ENCODE peak calls at places on chromosomes 3 and 15, in ten cellular contexts. W is brain microvascular endothelial cell; R is fibroblast of the aortic adventitia; A is activated effector memory CD4-positive, alpha-beta T cell treated with anti-CD3 and anti-CD28 coated beads, Interleukin-2, amount 50 U/mL, for 16 hours; P is T47D; Q is ovary; O is activated naive CD8-positive, alpha-beta T cell treated with anti-CD3 and anti-CD28 coated beads, Interleukin-2, amount 50 U/mL, for 24 hours; N is astrocyte of the spinal cord; B is uterus; M is cerebellum. Z is an unnamed sample.
A peak's percentile ranks its signal among the peaks of the same experiment; 100 is the strongest.

GRCh38 chr15:70906842-70907241 is 14.2 kb downstream of the LRRC49 start:
- DNase-seq in O (no peak), P (no peak), Q (no peak), R (peak; percentile 64), M (peak; percentile 50), A (no peak), B (no peak), W (no peak), N (peak; percentile 84), Z (peak; percentile 40)

GRCh38 chr15:70252056-70252935 is 154.6 kb upstream of the TLE3 start:
- DNase-seq in O (no peak), A (peak; percentile 58), R (no peak), W (no peak), M (no peak), B (no peak), Q (no peak), P (no peak), N (no peak), Z (no peak)

GRCh38 chr3:65177879-65178484 is 490.2 kb upstream of the ADAMTS9 start:
- DNase-seq in R (no peak), N (peak; percentile 36), A (no peak), Q (no peak), M (no peak), P (no peak), O (no peak), B (no peak), W (no peak), Z (peak; percentile 15)

GRCh38 chr3:13705702-13706280 is 156.9 kb downstream of the FBLN2 start:
- DNase-seq in M (no peak), Q (no peak), A (peak; percentile 31), W (no peak), R (no peak), N (no peak), O (no peak), B (peak; percentile 3), P (no peak), Z (no peak)

GRCh38 chr3:71355862-71356261 is 227.7 kb downstream of the FOXP1 start:
- DNase-seq in M (no peak), N (no peak), R (no peak), O (peak; percentile 32), A (peak; percentile 75), B (no peak), Q (no peak), P (no peak), W (no peak), Z (no peak)

GRCh38 chr3:70811880-70812279 is 499.4 kb upstream of the MDFIC2 start:
- DNase-seq in N (peak; percentile 81), P (no peak), B (no peak), O (no peak), R (peak; percentile 84), Q (no peak), M (no peak), W (peak; percentile 87), A (no peak), Z (no peak)

GRCh38 chr15:67740376-67740775 is 84.9 kb upstream of the SKOR1 start:
- DNase-seq in R (no peak), O (no peak), A (no peak), N (no peak), B (no peak), Q (no peak), M (no peak), W (no peak), P (no peak), Z (no peak)

GRCh38 chr3:161915283-161915682 is 418.7 kb downstream of the OTOL1 start:
- DNase-seq in P (no peak), N (no peak), A (no peak), Q (no peak), B (no peak), O (no peak), M (no peak), R (no peak), W (no peak), Z (no peak)

GRCh38 chr15:95912280-95912625 is 418.2 kb upstream of the NR2F2 start:
- DNase-seq in Q (no peak), W (no peak), O (no peak), R (no peak), P (peak; percentile 80), N (no peak), A (no peak), M (no peak), B (no peak), Z (no peak)

GRCh38 chr3:13204177-13204581 is 130.9 kb upstream of the IQSEC1 start:
- DNase-seq in N (no peak), W (no peak), R (no peak), O (no peak), Q (no peak), P (no peak), M (no peak), A (no peak), B (no peak), Z (no peak)

GRCh38 chr15:74643368-74644204 is 27.9 kb downstream of the CLK3 start:
- DNase-seq in R (no peak), N (no peak), Q (no peak), P (no peak), M (no peak), B (no peak), O (no peak), A (no peak), W (no peak), Z (no peak)

GRCh38 chr3:59451800-59452741 is 402.2 kb upstream of the CFAP20DC start:
- DNase-seq in O (no peak), N (no peak), B (no peak), Q (no peak), A (no peak), W (no peak), P (no peak), M (no peak), R (no peak), Z (no peak)

GRCh38 chr3:193190387-193190786 is 50.6 kb upstream of the PLAAT1 start:
- DNase-seq in M (no peak), O (no peak), B (no peak), P (peak; percentile 69), Q (no peak), N (peak; percentile 21), A (no peak), R (no peak), W (no peak), Z (peak; percentile 74)

GRCh38 chr3:12810013-12810780 is 13.7 kb downstream of the CAND2 start:
- DNase-seq in M (peak; percentile 99), W (peak; percentile 84), P (peak; percentile 94), O (peak; percentile 95), N (peak; percentile 92), Q (peak; percentile 99), B (peak; percentile 96), A (peak; percentile 96), R (peak; percentile 87), Z (peak; percentile 94)

GRCh38 chr15:94709319-94709718 is 478.0 kb downstream of the MCTP2 start:
- DNase-seq in O (no peak), R (no peak), M (no peak), B (no peak), A (no peak), Q (no peak), P (no peak), N (no peak), W (no peak), Z (no peak)

GRCh38 chr15:52800852-52801747 is 11.0 kb upstream of the ONECUT1 start:
- DNase-seq in O (no peak), A (no peak), R (no peak), M (no peak), N (no peak), P (no peak), W (no peak), B (no peak), Q (no peak), Z (no peak)

GRCh38 chr3:21839592-21839991 is 88.6 kb upstream of the ZNF385D start:
- DNase-seq in W (peak; percentile 98), B (no peak), N (peak; percentile 91), R (peak; percentile 77), M (no peak), O (no peak), P (no peak), A (no peak), Q (no peak), Z (peak; percentile 87)

GRCh38 chr3:114878119-114878839 is 268.8 kb downstream of the ZBTB20 start:
- DNase-seq in O (no peak), R (peak; percentile 20), Q (no peak), B (no peak), N (peak; percentile 51), M (no peak), P (no peak), W (peak; percentile 37), A (no peak), Z (peak; percentile 8)

GRCh38 chr15:89496155-89497098 is at the start of gene RHCG:
- DNase-seq in R (peak; percentile 25), N (no peak), P (peak; percentile 85), B (no peak), Q (no peak), M (no peak), A (peak; percentile 62), W (peak; percentile 41), O (peak; percentile 12), Z (peak; percentile 60)

GRCh38 chr15:53522878-53523455 is 236.5 kb downstream of the WDR72 start:
- DNase-seq in M (no peak), O (no peak), A (no peak), B (no peak), Q (no peak), R (no peak), P (no peak), W (no peak), N (no peak), Z (no peak)

GRCh38 chr3:55534876-55535275 is 47.8 kb upstream of the WNT5A start:
- DNase-seq in A (no peak), M (no peak), O (no peak), W (no peak), Q (no peak), P (no peak), N (no peak), B (no peak), R (no peak), Z (no peak)

GRCh38 chr3:377158-377561 is 180.6 kb downstream of the CHL1 start:
- DNase-seq in R (peak; percentile 6), P (peak; percentile 68), A (no peak), O (no peak), B (no peak), N (peak; percentile 44), M (peak; percentile 23), W (no peak), Q (no peak), Z (peak; percentile 7)

GRCh38 chr3:197082871-197083270 is 53.3 kb upstream of the MELTF start:
- DNase-seq in Q (no peak), W (no peak), B (no peak), O (no peak), R (peak; percentile 68), N (peak; percentile 9), M (no peak), A (no peak), P (no peak), Z (no peak)

GRCh38 chr3:149605902-149606301 is 51.9 kb downstream of the WWTR1 start:
- DNase-seq in B (no peak), A (no peak), P (no peak), R (peak; percentile 63), M (no peak), W (peak; percentile 63), Q (no peak), O (no peak), N (peak; percentile 67), Z (no peak)

GRCh38 chr15:90949979-90950675 is 4.6 kb upstream of the RCCD1 start:
- DNase-seq in P (no peak), Q (peak; percentile 21), A (no peak), N (no peak), B (no peak), W (no peak), R (no peak), M (no peak), O (no peak), Z (no peak)

GRCh38 chr3:169984287-169984686 is 17.7 kb downstream of the SEC62 start:
- DNase-seq in P (no peak), B (no peak), O (no peak), M (no peak), R (no peak), W (no peak), A (no peak), Q (no peak), N (no peak), Z (no peak)

GRCh38 chr3:29721789-29722188 is 440.9 kb downstream of the RBMS3 start:
- DNase-seq in Q (no peak), R (no peak), N (no peak), O (no peak), A (no peak), W (no peak), P (peak; percentile 56), B (no peak), M (no peak), Z (no peak)

GRCh38 chr3:81485444-81485865 is 276.0 kb downstream of the GBE1 start:
- DNase-seq in B (no peak), O (no peak), W (peak; percentile 77), R (peak; percentile 92), N (peak; percentile 83), P (no peak), M (no peak), Q (no peak), A (no peak), Z (peak; percentile 83)

Z was measured in cardiac muscle cell.